ENCODE peak calls at places on chromosomes 13 and 19, in six cellular contexts. T is colonic mucosa; W is pancreas; X is fibroblast of the conjunctiva; N is stimulated activated CD4-positive, alpha-beta T cell treated with anti-CD3 and anti-CD28 coated beads, Interleukin-4, amount 100 ng/mL, for 48 hours; S is COLO829. M is an unnamed sample.

GRCh38 chr19:52904052-52904451 is 6.6 kb upstream of the ZNF320 start:
- DNase-seq in T (no peak), W (no peak), X (no peak), N (no peak), S (no peak), M (no peak)

GRCh38 chr13:93268327-93269028 is 41.9 kb downstream of the GPC6 start:
- DNase-seq in T (no peak), W (no peak), X (no peak), N (no peak), S (no peak), M (no peak)

GRCh38 chr19:38932425-38933179 is 1.9 kb downstream of the MRPS12 start:
- DNase-seq in T (no peak), W (peak), X (peak), N (peak), S (no peak), M (no peak)

GRCh38 chr19:34962945-34963530 is 991 bp downstream of the ZNF792 start:
- DNase-seq in T (peak), W (no peak), X (no peak), N (no peak), S (no peak), M (no peak)

GRCh38 chr13:111248822-111249221 is 71.6 kb upstream of the TEX29 start:
- DNase-seq in T (no peak), W (peak), X (no peak), N (no peak), S (no peak), M (no peak)

GRCh38 chr19:53947624-53948023 is 15.1 kb upstream of the CACNG8 start:
- DNase-seq in T (no peak), W (no peak), X (no peak), N (no peak), S (no peak), M (no peak)

GRCh38 chr19:19451429-19452240 is 46.2 kb downstream of the GATAD2A start:
- DNase-seq in T (no peak), W (no peak), X (no peak), N (no peak), S (no peak), M (no peak)

GRCh38 chr13:65943711-65944110 is 1286.4 kb downstream of the PCDH9 start:
- DNase-seq in T (no peak), W (no peak), X (no peak), N (no peak), S (no peak), M (no peak)

GRCh38 chr13:40116008-40116407 is 460.5 kb downstream of the COG6 start:
- DNase-seq in T (peak), W (peak), X (peak), N (no peak), S (peak), M (peak)

GRCh38 chr19:16301999-16302694 is 22.5 kb upstream of the KLF2 start:
- DNase-seq in T (no peak), W (no peak), X (no peak), N (no peak), S (no peak), M (no peak)

GRCh38 chr19:2423913-2424685 is 3.3 kb downstream of the TIMM13 start:
- DNase-seq in T (no peak), W (no peak), X (no peak), N (no peak), S (no peak), M (no peak)

GRCh38 chr13:46982856-46983582 is 86.2 kb upstream of the HTR2A start:
- DNase-seq in T (no peak), W (no peak), X (no peak), N (no peak), S (no peak), M (no peak)

GRCh38 chr13:113209880-113210421 is 538 bp downstream of the CUL4A start:
- DNase-seq in T (peak), W (peak), X (no peak), N (peak), S (no peak), M (no peak)

GRCh38 chr13:35780613-35781012 is 304.1 kb upstream of the MAB21L1 start:
- DNase-seq in T (no peak), W (no peak), X (no peak), N (no peak), S (peak), M (no peak)

GRCh38 chr13:94596575-94596971 is 621 bp upstream of the TGDS start:
- DNase-seq in T (peak), W (no peak), X (no peak), N (no peak), S (no peak), M (no peak)

GRCh38 chr19:17404015-17404414 is 1.4 kb downstream of the BST2 start:
- DNase-seq in T (no peak), W (no peak), X (no peak), N (no peak), S (no peak), M (no peak)

GRCh38 chr19:4624733-4625362 is 14.5 kb upstream of the TNFAIP8L1 start:
- DNase-seq in T (no peak), W (no peak), X (no peak), N (no peak), S (no peak), M (no peak)

GRCh38 chr13:51687928-51688714 is 103.9 kb downstream of the WDFY2 start:
- DNase-seq in T (no peak), W (no peak), X (no peak), N (no peak), S (peak), M (no peak)

GRCh38 chr19:16376649-16377048 is 52.0 kb downstream of the KLF2 start:
- DNase-seq in T (no peak), W (no peak), X (no peak), N (peak), S (no peak), M (no peak)

GRCh38 chr13:98796191-98796590 is 43.7 kb upstream of the SLC15A1 start:
- DNase-seq in T (no peak), W (no peak), X (no peak), N (no peak), S (no peak), M (no peak)

GRCh38 chr13:47859129-47859528 is 141.9 kb downstream of the SUCLA2 start:
- DNase-seq in T (no peak), W (no peak), X (no peak), N (no peak), S (no peak), M (peak)

GRCh38 chr19:10870501-10870954 is 825 bp upstream of the CARM1 start:
- DNase-seq in T (no peak), W (no peak), X (no peak), N (no peak), S (no peak), M (no peak)

GRCh38 chr19:6415592-6416190 is 8.9 kb downstream of the KHSRP start:
- DNase-seq in T (no peak), W (no peak), X (no peak), N (no peak), S (no peak), M (no peak)

GRCh38 chr13:23724196-23724970 is 154.2 kb downstream of the TNFRSF19 start:
- DNase-seq in T (no peak), W (no peak), X (no peak), N (no peak), S (no peak), M (no peak)

GRCh38 chr13:96248103-96248502 is 158.2 kb downstream of the HS6ST3 start:
- DNase-seq in T (no peak), W (no peak), X (no peak), N (no peak), S (no peak), M (no peak)

GRCh38 chr19:49017666-49018351 is 918 bp upstream of the LHB start:
- DNase-seq in T (peak), W (peak), X (peak), N (peak), S (no peak), M (no peak)

GRCh38 chr13:54433511-54434206 is 1405.0 kb downstream of the OLFM4 start:
- DNase-seq in T (no peak), W (peak), X (no peak), N (no peak), S (no peak), M (no peak)

GRCh38 chr19:35302446-35302845 is 10.5 kb downstream of the MAG start:
- DNase-seq in T (no peak), W (no peak), X (no peak), N (no peak), S (no peak), M (no peak)

GRCh38 chr13:22866221-22866620 is 314.6 kb upstream of the SGCG start:
- DNase-seq in T (no peak), W (no peak), X (no peak), N (no peak), S (no peak), M (no peak)

GRCh38 chr13:112679932-112680677 is 9.7 kb upstream of the ATP11A start:
- DNase-seq in T (no peak), W (no peak), X (no peak), N (no peak), S (no peak), M (no peak)

GRCh38 chr19:8489591-8490394 is 12.6 kb downstream of the PRAM1 start:
- DNase-seq in T (no peak), W (no peak), X (no peak), N (no peak), S (no peak), M (no peak)

GRCh38 chr19:46131485-46132143 is 7.1 kb upstream of the IGFL3 start:
- DNase-seq in T (no peak), W (no peak), X (no peak), N (no peak), S (no peak), M (no peak)

M was measured in AG09309.